ENCODE peak calls at places on chromosomes 3 and 15, in nine cellular contexts. S is right lobe of liver; F is transverse colon; E is left lung; U is ascending aorta; O is CD8-positive, alpha-beta T cell; C is cardiac muscle cell; N is CD4-positive, alpha-beta memory T cell; K is spleen. D is an unnamed sample.

GRCh38 chr15:88664151-88664778 is 25.4 kb downstream of the ISG20 start:
- DNase-seq in S (no peak), K (no peak), C (no peak), N (peak; percentile 63), F (no peak), U (no peak), E (no peak), O (peak; percentile 29), D (no peak)

GRCh38 chr3:79383402-79384012 is 384.3 kb downstream of the ROBO1 start:
- DNase-seq in O (no peak), C (no peak), S (no peak), N (no peak), F (no peak), E (no peak), K (no peak), U (no peak), D (no peak)

GRCh38 chr15:47736123-47736786 is 18.9 kb downstream of the SEMA6D start:
- DNase-seq in O (no peak), C (no peak), E (no peak), N (no peak), S (no peak), K (no peak), U (no peak), F (no peak), D (no peak)

GRCh38 chr3:175338775-175339535 is 479.8 kb downstream of the NAALADL2 start:
- DNase-seq in C (no peak), S (no peak), O (no peak), E (no peak), K (no peak), U (peak; percentile 62), N (no peak), F (peak; percentile 11), D (no peak)

GRCh38 chr3:63731866-63732265 is 79.4 kb downstream of the SNTN start:
- DNase-seq in N (no peak), U (no peak), F (no peak), C (no peak), O (no peak), E (no peak), K (no peak), S (no peak), D (no peak)

GRCh38 chr3:46369675-46370132 is 1.0 kb upstream of the CCR5 start:
- DNase-seq in U (no peak), E (no peak), N (no peak), S (no peak), C (no peak), O (no peak), F (no peak), K (no peak), D (no peak)

GRCh38 chr3:138114431-138114918 is 933 bp downstream of the DZIP1L start:
- DNase-seq in C (peak; percentile 30), N (no peak), S (no peak), O (no peak), F (no peak), E (no peak), K (no peak), U (no peak), D (no peak)

GRCh38 chr3:50971487-50971924 is 296.8 kb downstream of the DOCK3 start:
- DNase-seq in N (peak; percentile 73), C (peak; percentile 66), S (no peak), U (no peak), F (peak; percentile 34), E (no peak), K (no peak), O (peak; percentile 20), D (no peak)

GRCh38 chr3:193874512-193874911 is 261.4 kb upstream of the HES1 start:
- DNase-seq in O (no peak), C (no peak), F (no peak), N (no peak), E (no peak), K (no peak), U (no peak), S (no peak), D (no peak)

GRCh38 chr3:43932921-43933320 is 242.2 kb downstream of the ABHD5 start:
- DNase-seq in K (no peak), O (no peak), C (no peak), E (no peak), N (no peak), F (no peak), U (no peak), S (no peak), D (no peak)

GRCh38 chr3:69353492-69353891 is 32.4 kb downstream of the FRMD4B start:
- DNase-seq in C (no peak), F (no peak), S (peak; percentile 37), N (no peak), E (peak; percentile 85), K (peak; percentile 76), O (no peak), U (peak; percentile 69), D (no peak)

GRCh38 chr3:72520690-72521308 is 327.4 kb downstream of the SHQ1 start:
- DNase-seq in S (no peak), N (no peak), F (no peak), U (no peak), C (no peak), E (no peak), K (no peak), O (no peak), D (no peak)

GRCh38 chr3:114452176-114452744 is 158.4 kb downstream of the TIGIT start:
- DNase-seq in E (no peak), K (no peak), C (no peak), F (no peak), O (no peak), N (no peak), U (no peak), S (no peak), D (no peak)

GRCh38 chr3:197248341-197248740 is 50.1 kb downstream of the DLG1 start:
- DNase-seq in S (no peak), U (no peak), N (no peak), E (no peak), K (no peak), F (no peak), C (no peak), O (no peak), D (no peak)

GRCh38 chr3:197249542-197249941 is 48.9 kb downstream of the DLG1 start:
- DNase-seq in F (no peak), K (no peak), C (no peak), N (no peak), S (no peak), E (no peak), U (no peak), O (no peak), D (no peak)

GRCh38 chr3:197241173-197241572 is 57.2 kb downstream of the DLG1 start:
- DNase-seq in F (no peak), O (no peak), C (no peak), K (no peak), U (no peak), S (no peak), N (no peak), E (no peak), D (no peak)

GRCh38 chr3:197242784-197243432 is 55.5 kb downstream of the DLG1 start:
- DNase-seq in U (no peak), S (no peak), E (no peak), N (no peak), K (no peak), F (no peak), O (no peak), C (no peak), D (no peak)

GRCh38 chr3:197244751-197245150 is 53.7 kb downstream of the DLG1 start:
- DNase-seq in N (no peak), K (no peak), U (no peak), C (no peak), O (no peak), E (no peak), S (no peak), F (no peak), D (no peak)
- H3K9me3 ChIP-seq in N (peaks cover 33% of the 10 kb centered on the region), K (peaks cover 57% of the 10 kb centered on the region), U (peaks cover 27% of the 10 kb centered on the region), C (no peaks in the 10 kb centered on the region), O (peaks cover 22% of the 10 kb centered on the region), E (peaks cover 4% of the 10 kb centered on the region), S (no peaks in the 10 kb centered on the region), F (peaks cover 33% of the 10 kb centered on the region), D (peaks cover 11% of the 10 kb centered on the region)

GRCh38 chr15:97023131-97023844 is 692.8 kb downstream of the NR2F2 start:
- DNase-seq in U (no peak), F (no peak), E (no peak), N (no peak), K (no peak), O (no peak), S (no peak), C (peak; percentile 3), D (no peak)
- H3K9me3 ChIP-seq in U (no peaks in the 10 kb centered on the region), F (no peaks in the 10 kb centered on the region), E (no peaks in the 10 kb centered on the region), N (no peaks in the 10 kb centered on the region), K (no peaks in the 10 kb centered on the region), O (no peaks in the 10 kb centered on the region), S (no peaks in the 10 kb centered on the region), C (no peaks in the 10 kb centered on the region), D (no peaks in the 10 kb centered on the region)

DNA sequence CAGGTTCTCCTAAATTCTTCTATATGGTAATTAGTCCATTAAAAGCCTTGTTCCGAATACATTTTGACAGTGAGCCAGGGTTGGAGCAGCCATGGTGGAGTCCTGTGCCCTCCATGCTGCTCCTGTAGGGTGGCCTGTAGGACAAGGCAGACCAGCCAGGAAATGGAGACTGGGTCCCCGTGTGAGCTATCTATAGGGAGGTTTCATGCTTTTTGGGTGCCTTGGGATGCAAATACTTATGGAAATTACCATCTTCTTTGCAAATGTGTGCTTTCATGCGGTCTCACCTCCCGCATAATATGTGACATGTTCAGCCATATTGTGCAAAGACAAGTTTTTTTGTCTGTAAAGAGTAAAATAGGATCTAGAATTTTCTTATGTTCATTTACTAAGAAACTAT is 58.0 kb upstream of the FURIN start:
- DNase-seq in O (no peak), S (no peak), E (no peak), C (no peak), F (no peak), N (no peak), U (no peak), K (no peak), D (no peak)
- H3K9me3 ChIP-seq in O (no peaks in the 10 kb centered on the region), S (no peaks in the 10 kb centered on the region), E (no peaks in the 10 kb centered on the region), C (no peaks in the 10 kb centered on the region), F (no peaks in the 10 kb centered on the region), N (no peaks in the 10 kb centered on the region), U (no peaks in the 10 kb centered on the region), K (no peaks in the 10 kb centered on the region), D (no peaks in the 10 kb centered on the region)

GRCh38 chr3:130607553-130608154 is 90.7 kb downstream of the COL6A6 start:
- DNase-seq in S (no peak), O (no peak), C (no peak), E (no peak), K (no peak), F (no peak), U (no peak), N (no peak), D (no peak)
- H3K9me3 ChIP-seq in S (no peaks in the 10 kb centered on the region), O (peaks cover 3% of the 10 kb centered on the region), C (no peaks in the 10 kb centered on the region), E (no peaks in the 10 kb centered on the region), K (peaks cover 28% of the 10 kb centered on the region), F (no peaks in the 10 kb centered on the region), U (peaks cover 3% of the 10 kb centered on the region), N (peaks cover 3% of the 10 kb centered on the region), D (peaks cover 5% of the 10 kb centered on the region)